ENCODE peak calls at places on chromosomes 6 and 20, in five cellular contexts. C, I, R, J and H are unnamed samples.

GRCh38 chr6:31707701-31708100 is 1.0 kb downstream of the LY6G6F start:
- DNase-seq in I (no peak), J (no peak), C (no peak), R (no peak), H (no peak)

GRCh38 chr6:28816909-28817807 is 106.6 kb downstream of the TRIM27 start:
- DNase-seq in R (peak; percentile 75), I (no peak), J (peak; percentile 50), C (no peak), H (no peak)

GRCh38 chr6:107488875-107489635 is 862 bp upstream of the SOBP start:
- DNase-seq in R (peak; percentile 74), J (no peak), C (peak; percentile 46), I (peak; percentile 59), H (no peak)

GRCh38 chr20:44745560-44746366 is at the start of gene KCNK15:
- DNase-seq in I (peak; percentile 50), R (peak; percentile 35), C (peak; percentile 67), J (no peak), H (peak; percentile 62)

GRCh38 chr6:139235666-139236065 is 56.1 kb downstream of the TXLNB start:
- DNase-seq in C (no peak), J (no peak), I (no peak), R (no peak), H (no peak)

GRCh38 chr6:15915508-15916178 is 213.2 kb upstream of the MYLIP start:
- DNase-seq in I (no peak), R (peak; percentile 81), C (no peak), J (no peak), H (peak; percentile 29)

GRCh38 chr20:50689864-50690263 is 1.5 kb downstream of the RIPOR3 start:
- DNase-seq in I (no peak), C (peak; percentile 25), J (peak; percentile 75), R (peak; percentile 40), H (peak; percentile 87)

GRCh38 chr6:111805511-111806181 is 67.6 kb downstream of the FYN start:
- DNase-seq in C (no peak), I (no peak), J (peak; percentile 84), R (peak; percentile 41), H (no peak)

GRCh38 chr6:159193923-159194322 is 24.7 kb downstream of the FNDC1 start:
- DNase-seq in I (no peak), R (no peak), J (no peak), C (no peak), H (no peak)

GRCh38 chr20:4038047-4038459 is 22.7 kb upstream of the RNF24 start:
- DNase-seq in C (peak; percentile 54), J (peak; percentile 70), R (no peak), I (peak; percentile 61), H (peak; percentile 55)

GRCh38 chr6:169490409-169490708 is 211.5 kb downstream of the WDR27 start:
- DNase-seq in J (no peak), I (no peak), R (no peak), C (no peak), H (no peak)

GRCh38 chr6:137210903-137211302 is 8.3 kb downstream of the IFNGR1 start:
- DNase-seq in J (no peak), R (no peak), C (no peak), I (no peak), H (no peak)

GRCh38 chr20:25273541-25274358 is 25.9 kb downstream of the PYGB start:
- DNase-seq in J (no peak), I (no peak), C (peak; percentile 31), R (peak; percentile 3), H (peak; percentile 17)

GRCh38 chr6:143166247-143166695 is 105.6 kb downstream of the AIG1 start:
- DNase-seq in C (no peak), I (no peak), J (no peak), R (no peak), H (no peak)

GRCh38 chr6:138410972-138411667 is 7.1 kb downstream of the HEBP2 start:
- DNase-seq in J (peak; percentile 98), R (no peak), I (no peak), C (no peak), H (no peak)

GRCh38 chr6:7136859-7137334 is 29.1 kb downstream of the RREB1 start:
- DNase-seq in I (no peak), R (no peak), C (no peak), J (no peak), H (no peak)

GRCh38 chr20:10216146-10216741 is 2.4 kb upstream of the SNAP25 start:
- DNase-seq in C (no peak), R (no peak), J (no peak), I (no peak), H (no peak)

GRCh38 chr6:26055670-26056582 is 31.3 kb upstream of the HFE start:
- DNase-seq in C (peak; percentile 86), J (peak; percentile 68), R (peak; percentile 88), I (peak; percentile 88), H (peak; percentile 94)

GRCh38 chr20:21387528-21387927 is 9.8 kb downstream of the NKX2-4 start:
- DNase-seq in J (no peak), C (no peak), R (no peak), I (no peak), H (no peak)

GRCh38 chr6:108251252-108251651 is 9.6 kb downstream of the SNX3 start:
- DNase-seq in J (no peak), I (no peak), R (no peak), C (no peak), H (no peak)

GRCh38 chr6:123042412-123042811 is 46.4 kb downstream of the CLVS2 start:
- DNase-seq in J (no peak), R (no peak), I (no peak), C (no peak), H (no peak)

GRCh38 chr20:37627060-37627766 is 66.6 kb upstream of the CTNNBL1 start:
- DNase-seq in J (no peak), C (peak; percentile 31), R (no peak), I (peak; percentile 52), H (no peak)

GRCh38 chr6:29887330-29887818 is 55.0 kb upstream of the HLA-A start:
- DNase-seq in R (no peak), I (peak; percentile 42), J (no peak), C (peak; percentile 42), H (peak; percentile 55)

GRCh38 chr6:131660195-131660594 is 23.1 kb downstream of the ENPP3 start:
- DNase-seq in I (no peak), C (no peak), J (peak; percentile 75), R (no peak), H (no peak)

DNA sequence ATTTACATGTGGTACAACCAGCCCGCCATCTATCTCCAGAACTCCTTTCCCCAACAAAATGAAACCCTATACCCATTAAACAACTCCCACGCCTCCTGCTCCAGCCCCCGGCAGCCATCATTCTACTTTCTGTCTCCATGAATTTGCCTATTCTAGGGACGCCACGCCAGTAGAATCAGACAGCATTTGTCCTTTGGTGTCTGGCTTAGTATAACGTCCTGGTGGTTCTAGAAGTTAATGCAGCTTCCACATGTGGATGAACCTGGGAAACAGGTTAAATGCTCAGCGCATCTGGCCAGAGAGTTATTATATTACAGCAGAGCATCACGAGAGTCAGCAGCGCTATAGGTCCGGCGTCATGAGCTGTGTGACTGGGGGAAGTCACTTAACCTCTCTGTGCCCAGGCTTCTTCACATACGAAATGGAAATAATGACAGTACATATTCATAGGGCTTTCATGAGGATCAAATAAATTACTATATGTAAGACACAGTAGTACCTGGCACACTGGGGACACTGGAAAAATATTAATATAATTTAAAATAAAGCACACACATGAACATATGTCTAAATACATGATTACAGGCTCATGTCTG is 178.7 kb upstream of the TAB2 start:
- DNase-seq in I (no peak), R (no peak), J (no peak), C (no peak), H (no peak)
- TF ChIP-seq CTCF in I (no peak), R (no peak), J (no peak), C (no peak), H (no peak)

GRCh38 chr20:47502801-47503239 is 1.1 kb downstream of the NCOA3 start:
- DNase-seq in C (no peak), J (peak; percentile 58), R (no peak), I (no peak), H (no peak)

GRCh38 chr20:47500554-47500953 is 1.1 kb upstream of the NCOA3 start:
- DNase-seq in J (no peak), C (no peak), I (no peak), R (no peak), H (no peak)

GRCh38 chr20:47501117-47501482 is 587 bp upstream of the NCOA3 start:
- DNase-seq in I (no peak), C (no peak), R (no peak), J (no peak), H (no peak)

GRCh38 chr20:47502271-47502730 is 614 bp downstream of the NCOA3 start:
- DNase-seq in J (no peak), C (peak; percentile 17), I (no peak), R (peak; percentile 14), H (no peak)

DNA sequence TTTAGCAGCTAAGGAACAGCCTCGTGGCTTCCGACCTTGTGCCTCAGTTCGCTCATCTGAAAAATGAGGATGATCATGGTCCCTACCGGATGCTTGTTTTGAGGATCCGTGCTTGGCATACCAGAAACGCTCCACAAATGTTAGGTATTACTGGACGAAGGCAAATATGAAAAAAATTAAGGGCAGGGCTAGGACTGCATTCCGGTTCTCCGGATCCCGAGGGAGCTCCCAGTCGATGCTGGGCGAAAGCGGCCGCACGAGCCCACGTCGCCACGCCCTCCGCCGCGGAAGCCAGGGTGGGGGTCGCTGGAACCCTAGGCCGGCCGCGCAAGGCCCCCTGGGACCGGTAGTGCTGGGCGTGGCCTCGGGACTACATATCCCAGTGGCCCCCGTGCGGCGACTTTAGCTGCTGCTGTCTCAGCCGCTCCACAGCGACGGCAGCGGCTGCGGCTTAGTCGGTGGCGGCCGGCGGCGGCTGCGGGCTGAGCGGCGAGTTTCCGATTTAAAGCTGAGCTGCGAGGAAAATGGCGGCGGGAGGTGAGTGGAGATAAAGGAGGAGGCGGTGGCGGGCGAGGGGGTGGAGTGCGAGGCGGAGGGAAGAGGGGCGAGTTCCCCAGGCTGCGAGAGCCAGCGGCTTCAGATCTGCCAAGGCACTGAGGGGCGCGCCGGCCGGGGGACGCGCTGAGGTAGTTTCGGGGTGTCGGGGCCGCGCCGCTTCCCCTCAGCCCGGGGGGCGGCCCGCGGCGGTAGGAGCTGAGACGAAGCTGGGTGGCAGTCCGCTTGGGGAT is at the start of gene NCOA3:
- DNase-seq in R (peak; percentile 100), I (peak; percentile 97), J (peak; percentile 90), C (peak; percentile 94), H (peak; percentile 95)
- H3K4me1 ChIP-seq in R (no peaks in the 10 kb centered on the region), I (peaks cover 18% of the 10 kb centered on the region), J (peaks cover 56% of the 10 kb centered on the region), C (peaks cover 30% of the 10 kb centered on the region), H (peaks cover 50% of the 10 kb centered on the region)

DNA sequence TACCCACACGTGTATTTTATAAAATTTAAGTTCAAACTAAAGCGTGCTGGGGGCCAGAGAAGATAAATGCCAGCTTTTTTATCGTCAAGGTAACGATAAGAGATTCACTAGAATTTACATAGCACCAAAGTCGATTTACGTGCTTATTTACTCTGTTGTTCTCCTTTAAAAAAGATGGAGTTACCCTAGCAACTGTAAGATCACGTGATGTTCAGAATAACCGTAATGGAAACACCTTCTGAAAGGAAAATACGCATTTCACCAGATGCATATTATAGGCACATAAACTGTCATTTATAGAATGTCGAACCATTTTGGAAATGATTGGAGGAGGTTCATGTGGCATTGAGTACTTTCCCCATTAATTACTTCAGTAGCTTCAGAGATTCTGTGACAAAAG is 207.6 kb downstream of the TSHZ2 start:
- DNase-seq in J (no peak), R (no peak), I (no peak), C (no peak), H (no peak)
- TF ChIP-seq CTCF in J (no peak), R (no peak), I (no peak), C (no peak), H (no peak)

DNA sequence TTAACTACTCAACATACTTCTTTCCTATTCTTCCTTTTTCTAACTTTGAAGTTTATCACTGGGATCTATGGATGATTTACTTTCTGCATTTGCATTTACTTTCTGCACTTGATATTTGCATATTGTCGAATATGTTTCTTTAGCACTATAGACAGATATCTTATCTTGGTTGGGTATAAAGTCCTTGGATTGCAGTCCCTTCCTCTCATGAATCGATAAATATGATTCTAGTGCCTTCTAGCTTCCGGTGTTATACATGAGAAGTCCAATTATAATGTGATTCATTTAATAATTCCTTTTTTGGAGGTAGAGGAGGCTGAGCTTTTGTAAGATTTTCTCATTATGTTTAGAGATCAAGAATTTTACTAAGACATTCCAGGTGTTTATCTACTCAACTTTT is 321.2 kb upstream of the RUNX2 start:
- DNase-seq in C (no peak), J (no peak), R (no peak), I (no peak), H (no peak)
- H3K4me1 ChIP-seq in C (no peaks in the 10 kb centered on the region), J (no peaks in the 10 kb centered on the region), R (no peaks in the 10 kb centered on the region), I (no peaks in the 10 kb centered on the region), H (no peaks in the 10 kb centered on the region)